ENCODE peak calls at places on chromosome 1, in seven cellular contexts. G is PC-3, R is breast epithelium, B is RWPE1, H is dorsolateral prefrontal cortex, S is fibroblast of lung, Z is cardiac muscle cell. V is an unnamed sample.

GRCh38 chr1:9129391-9130041 is 614 bp upstream of the GPR157 start:
- DNase-seq in R (peak), S (peak), G (peak), H (no peak), B (peak), Z (peak), V (peak)

GRCh38 chr1:210499956-210500355 is 171.3 kb downstream of the HHAT start:
- DNase-seq in S (peak), G (no peak), R (no peak), Z (no peak), B (no peak), H (no peak), V (no peak)

GRCh38 chr1:96515430-96515829 is 206.2 kb upstream of the PTBP2 start:
- DNase-seq in S (no peak), B (no peak), H (no peak), G (no peak), Z (no peak), R (no peak), V (no peak)

GRCh38 chr1:15111597-15111996 is 42.0 kb upstream of the TMEM51 start:
- DNase-seq in H (no peak), S (no peak), R (no peak), Z (no peak), G (no peak), B (no peak), V (no peak)

GRCh38 chr1:153570874-153571273 is 5.2 kb upstream of the S100A2 start:
- DNase-seq in Z (no peak), S (no peak), R (no peak), B (no peak), G (no peak), H (no peak), V (no peak)

GRCh38 chr1:59985901-59986735 is 59.5 kb upstream of the CYP2J2 start:
- DNase-seq in R (no peak), B (no peak), H (peak), S (peak), G (no peak), Z (no peak), V (no peak)

GRCh38 chr1:59178803-59179202 is 118.1 kb upstream of the FGGY start:
- DNase-seq in B (no peak), R (no peak), G (no peak), H (no peak), S (no peak), Z (no peak), V (no peak)

GRCh38 chr1:225851810-225852209 is 30.4 kb downstream of the TMEM63A start:
- DNase-seq in S (no peak), B (no peak), Z (no peak), R (no peak), H (no peak), G (no peak), V (no peak)

GRCh38 chr1:24415910-24416665 is 486 bp downstream of the NIPAL3 start:
- DNase-seq in G (peak), R (peak), H (no peak), Z (peak), B (peak), S (peak), V (peak)

GRCh38 chr1:153534226-153534932 is 1.4 kb downstream of the S100A6 start:
- DNase-seq in R (no peak), S (peak), G (peak), H (no peak), Z (no peak), B (peak), V (no peak)

GRCh38 chr1:238485062-238485905 is 594.6 kb upstream of the ZP4 start:
- DNase-seq in G (peak), S (peak), B (no peak), R (no peak), H (no peak), Z (peak), V (no peak)

GRCh38 chr1:226571901-226572300 is 23.3 kb downstream of the STUM start:
- DNase-seq in R (no peak), B (no peak), S (no peak), Z (no peak), G (no peak), H (no peak), V (no peak)

GRCh38 chr1:162141273-162142023 is 72.0 kb downstream of the NOS1AP start:
- DNase-seq in S (peak), G (peak), R (no peak), H (no peak), B (peak), Z (peak), V (no peak)

GRCh38 chr1:48898894-48899293 is 122.2 kb upstream of the BEND5 start:
- DNase-seq in R (no peak), H (no peak), G (no peak), B (no peak), S (no peak), Z (no peak), V (no peak)

GRCh38 chr1:48906729-48907128 is 130.0 kb upstream of the BEND5 start:
- DNase-seq in H (no peak), B (no peak), G (no peak), Z (no peak), R (no peak), S (no peak), V (no peak)

GRCh38 chr1:48908606-48909005 is 131.9 kb upstream of the BEND5 start:
- DNase-seq in B (no peak), H (no peak), S (no peak), R (no peak), G (no peak), Z (no peak), V (no peak)

DNA sequence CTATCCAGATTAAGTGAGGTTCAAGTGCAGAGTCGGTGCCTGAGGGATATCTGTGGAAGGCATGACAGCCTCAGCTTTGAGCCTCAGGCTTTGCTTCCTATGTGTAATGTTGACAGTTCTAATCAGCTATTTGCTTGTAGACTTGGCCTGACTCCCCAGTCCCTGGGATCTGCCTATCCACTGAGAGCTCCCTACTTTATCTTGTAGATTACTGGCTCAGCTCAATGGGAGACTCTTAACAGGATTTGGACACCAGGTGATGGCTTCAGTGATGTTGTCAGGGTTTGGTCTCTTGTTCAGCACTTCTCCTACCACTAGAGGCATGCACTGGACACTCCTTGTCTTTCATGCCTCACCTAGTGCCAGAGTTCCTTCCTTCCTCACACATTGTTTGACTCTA is 126.6 kb upstream of the BEND5 start:
- DNase-seq in G (no peak), R (no peak), Z (no peak), H (no peak), B (no peak), S (no peak), V (no peak)
- TF ChIP-seq CTCF in G (peak), R (no peak), Z (no peak), H (no peak), B (no peak), S (no peak), V (no peak)

DNA sequence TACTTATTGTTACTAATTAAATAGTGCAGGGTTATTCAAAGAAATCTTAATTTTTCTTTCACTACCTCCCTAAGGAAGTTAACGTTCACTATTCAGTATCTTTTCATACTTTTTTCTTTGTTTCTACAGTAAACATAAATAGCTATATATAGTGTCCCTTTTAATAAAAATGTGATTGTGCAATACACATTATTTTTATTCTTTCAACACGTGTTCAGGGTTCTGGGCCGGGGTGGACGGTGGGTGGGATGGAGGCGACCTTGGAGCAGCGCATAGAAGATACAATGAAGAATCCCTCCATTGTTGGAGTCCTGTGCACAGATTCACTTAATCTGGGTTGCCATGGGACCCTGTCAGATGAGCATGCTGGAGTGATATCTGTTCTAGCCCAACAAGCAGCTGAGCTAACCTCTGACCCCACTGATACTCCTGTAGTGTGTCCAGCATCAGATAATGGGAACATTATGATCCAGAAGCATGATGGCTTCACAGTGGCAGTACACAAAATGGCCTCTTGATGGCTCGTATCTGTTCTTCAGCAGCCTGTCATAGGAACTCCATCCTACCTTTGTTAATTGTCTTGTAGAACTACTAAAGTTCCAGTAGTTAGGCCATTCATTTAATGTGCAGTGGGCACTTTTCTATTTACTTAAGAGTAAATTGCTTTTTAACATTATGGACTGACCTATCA is 155.9 kb upstream of the L1TD1 start:
- DNase-seq in H (no peak), B (no peak), R (no peak), S (no peak), Z (no peak), G (peak), V (no peak)
- TF ChIP-seq CTCF in H (no peak), B (no peak), R (no peak), S (no peak), Z (no peak), G (peak), V (no peak)

GRCh38 chr1:208997726-208998312 is 585.7 kb upstream of the CAMK1G start:
- DNase-seq in B (peak), Z (peak), H (no peak), S (peak), R (no peak), G (peak), V (no peak)
- TF ChIP-seq CTCF in B (peak), Z (peak), H (no peak), S (peak), R (no peak), G (peak), V (no peak)

GRCh38 chr1:3172431-3173112 is 103.6 kb downstream of the PRDM16 start:
- DNase-seq in S (no peak), G (no peak), Z (no peak), R (no peak), B (no peak), H (no peak), V (no peak)
- TF ChIP-seq CTCF in S (no peak), G (no peak), Z (no peak), R (no peak), B (no peak), H (no peak), V (no peak)

DNA sequence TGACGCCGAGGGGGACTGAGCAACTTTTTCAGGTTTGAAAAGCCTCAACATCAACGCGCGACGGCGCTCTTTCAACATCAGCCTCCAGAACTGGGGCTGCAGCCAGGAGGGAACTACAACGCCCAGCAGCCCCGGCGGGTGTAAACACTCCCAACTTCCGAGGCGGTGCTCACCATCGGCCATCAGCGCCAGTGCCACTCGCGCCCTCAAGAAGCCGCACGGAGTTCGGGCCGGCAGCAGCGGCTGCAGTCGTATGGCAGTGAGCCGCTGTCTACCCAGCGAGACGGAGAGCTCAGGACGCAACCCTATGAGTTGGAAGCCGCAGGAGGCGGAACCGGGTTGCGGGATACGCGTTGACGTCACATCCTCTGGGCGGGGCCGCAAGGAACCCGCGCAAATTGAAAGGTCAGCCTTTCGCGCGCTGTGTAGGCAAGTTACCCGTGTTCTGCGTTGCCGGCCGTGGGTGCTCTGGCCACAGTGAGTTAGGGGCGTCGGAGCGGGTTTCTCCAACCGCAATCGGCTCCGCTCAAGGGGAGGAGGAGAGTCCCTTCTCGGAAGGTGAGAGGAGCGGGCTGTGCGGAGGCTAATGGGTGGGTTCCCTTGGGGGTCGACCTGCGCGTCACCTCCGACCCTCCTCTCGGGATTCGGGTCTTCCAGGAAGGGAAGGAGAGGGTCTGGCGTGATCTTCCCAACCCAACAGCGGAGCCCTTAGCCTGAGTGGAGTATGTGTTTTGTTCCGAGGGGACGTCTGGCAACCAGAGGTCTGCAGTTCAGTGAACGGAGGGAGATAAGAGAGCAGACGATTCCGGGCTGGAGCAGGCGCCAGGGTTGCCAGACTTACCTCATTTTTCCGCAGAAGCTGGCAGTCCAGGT is at the start of gene EXO1:
- DNase-seq in S (peak), G (peak), Z (peak), H (peak), R (peak), B (peak), V (peak)
- TF ChIP-seq CTCF in S (peak), G (peak), Z (peak), H (peak), R (no peak), B (peak), V (no peak)

GRCh38 chr1:233657466-233657865 is 43.6 kb downstream of the KCNK1 start:
- DNase-seq in H (no peak), Z (no peak), R (no peak), B (no peak), S (no peak), G (no peak), V (no peak)
- TF ChIP-seq CTCF in H (no peak), Z (no peak), R (no peak), B (no peak), S (no peak), G (no peak), V (no peak)

DNA sequence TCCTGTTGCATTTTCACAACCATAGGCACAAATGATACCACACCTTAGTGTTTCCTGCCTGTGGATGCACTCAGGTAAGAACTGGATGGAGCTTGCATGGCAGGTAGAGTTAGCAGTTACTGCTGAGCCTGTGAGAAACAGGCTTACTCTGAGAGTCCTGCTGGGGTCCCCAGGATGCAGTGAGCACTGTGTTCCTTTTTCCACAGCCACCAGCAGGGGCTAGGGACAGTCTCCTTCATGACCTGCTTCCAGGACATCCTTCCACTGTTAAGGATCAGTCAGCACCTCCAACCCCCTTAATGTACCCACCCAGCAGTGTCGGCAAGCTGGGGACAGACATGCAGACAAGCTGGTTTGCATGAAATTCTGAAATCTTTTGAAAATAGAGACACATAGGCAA is 16.3 kb downstream of the CAPN8 start:
- DNase-seq in Z (no peak), H (no peak), B (no peak), R (no peak), S (no peak), G (no peak), V (no peak)
- TF ChIP-seq CTCF in Z (no peak), H (no peak), B (no peak), R (no peak), S (no peak), G (no peak), V (no peak)

DNA sequence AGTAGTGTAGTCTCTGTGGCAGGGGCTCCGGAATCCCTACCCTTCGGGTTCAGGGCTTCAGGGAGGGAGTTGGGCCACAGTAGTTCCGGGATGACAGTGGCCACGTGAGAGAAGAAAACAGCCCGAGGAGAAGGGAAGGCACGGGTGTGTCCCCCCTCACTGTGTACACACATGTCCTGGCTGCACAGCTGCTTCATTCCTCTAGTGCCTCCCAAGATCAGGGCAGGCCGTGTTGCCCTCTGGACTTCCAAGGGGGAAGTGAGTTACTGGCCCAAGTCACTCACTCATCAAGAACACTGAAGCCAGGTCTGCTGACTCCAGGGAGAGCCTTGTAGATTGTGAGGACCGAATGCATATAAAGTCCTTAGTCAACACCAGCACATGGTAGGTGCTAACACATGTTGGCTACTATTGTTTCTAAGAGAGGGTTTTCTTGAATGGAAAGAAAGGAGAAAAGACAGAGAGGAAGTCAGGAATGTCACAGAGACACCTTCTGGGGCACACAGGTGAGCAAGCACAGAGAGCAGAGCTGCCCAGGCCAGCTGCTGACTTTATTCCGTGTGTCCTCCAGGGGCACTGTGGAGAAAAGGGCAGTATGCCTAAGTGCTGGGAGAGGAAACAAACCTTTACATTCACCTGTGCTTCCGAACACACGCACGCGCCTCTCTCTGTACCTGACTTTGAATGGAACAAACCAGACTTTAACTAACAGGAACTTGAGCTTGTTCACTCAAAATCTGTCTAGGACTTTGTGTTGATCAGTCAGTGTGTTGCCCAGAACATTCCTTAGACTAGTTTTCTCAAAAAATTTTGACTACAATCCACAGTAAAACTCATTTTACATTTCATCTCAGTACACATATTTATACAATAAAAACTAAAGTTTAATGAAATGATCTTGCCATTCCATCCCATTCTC is 40.0 kb downstream of the LHX4 start:
- DNase-seq in G (peak), R (no peak), Z (no peak), S (no peak), H (no peak), B (no peak), V (no peak)
- TF ChIP-seq CTCF in G (peak), R (no peak), Z (peak), S (peak), H (no peak), B (no peak), V (peak)

GRCh38 chr1:18400347-18401102 is 80.2 kb upstream of the KLHDC7A start:
- DNase-seq in R (no peak), B (no peak), H (no peak), Z (no peak), G (no peak), S (no peak), V (no peak)

GRCh38 chr1:18398791-18399551 is 81.8 kb upstream of the KLHDC7A start:
- DNase-seq in Z (no peak), B (no peak), G (no peak), R (no peak), S (no peak), H (no peak), V (no peak)

GRCh38 chr1:18397636-18398035 is 83.1 kb upstream of the KLHDC7A start:
- DNase-seq in B (no peak), S (no peak), H (no peak), G (no peak), R (no peak), Z (no peak), V (no peak)

GRCh38 chr1:18404460-18404859 is 76.3 kb upstream of the KLHDC7A start:
- DNase-seq in Z (no peak), H (no peak), S (no peak), R (no peak), G (no peak), B (no peak), V (no peak)

GRCh38 chr1:18401921-18402320 is 78.8 kb upstream of the KLHDC7A start:
- DNase-seq in H (no peak), S (no peak), B (no peak), G (no peak), R (no peak), Z (no peak), V (no peak)
- TF ChIP-seq CTCF in H (no peak), S (no peak), B (no peak), G (no peak), R (no peak), Z (no peak), V (no peak)